ENCODE peak calls at places on chromosomes 2 and 18, in eight cellular contexts. I is mesendoderm; C is CD8-positive, alpha-beta memory T cell; E is brain microvascular endothelial cell; P is astrocyte; K is CD4-positive, CD25-positive, alpha-beta regulatory T cell; Q is esophagus squamous epithelium; D is thoracic aorta. M is an unnamed sample.
A peak's percentile ranks its signal among the peaks of the same experiment; 100 is the strongest.

GRCh38 chr2:234272069-234272850 is 221.8 kb downstream of the SPP2 start:
- DNase-seq in I (no peak), C (peak; percentile 8), E (no peak), P (no peak), K (no peak), Q (no peak), D (no peak), M (no peak)

GRCh38 chr2:109377976-109378375 is 235.8 kb downstream of the SEPTIN10 start:
- DNase-seq in I (no peak), C (no peak), E (no peak), P (no peak), K (no peak), Q (no peak), D (no peak), M (peak; percentile 5)

GRCh38 chr2:157244691-157245090 is 12.8 kb upstream of the GALNT5 start:
- DNase-seq in I (no peak), C (no peak), E (no peak), P (no peak), K (no peak), Q (no peak), D (no peak), M (no peak)

GRCh38 chr2:113283704-113284284 is 5.1 kb upstream of the PAX8 start:
- DNase-seq in I (peak; percentile 59), C (no peak), E (peak; percentile 88), P (peak; percentile 95), K (no peak), Q (no peak), D (peak; percentile 50), M (peak; percentile 58)

GRCh38 chr18:41939326-41939725 is 15.7 kb upstream of the PIK3C3 start:
- DNase-seq in I (no peak), C (no peak), E (peak; percentile 14), P (peak; percentile 56), K (no peak), Q (no peak), D (no peak), M (no peak)

GRCh38 chr2:109410021-109410815 is 203.5 kb downstream of the SEPTIN10 start:
- DNase-seq in I (peak; percentile 44), C (no peak), E (no peak), P (no peak), K (no peak), Q (no peak), D (no peak), M (peak; percentile 54)

GRCh38 chr2:23021311-23022120 is 363.5 kb upstream of the KLHL29 start:
- DNase-seq in I (no peak), C (no peak), E (no peak), P (no peak), K (no peak), Q (no peak), D (no peak), M (no peak)

GRCh38 chr2:10342245-10342951 is 39.7 kb downstream of the HPCAL1 start:
- DNase-seq in I (no peak), C (no peak), E (no peak), P (no peak), K (no peak), Q (no peak), D (no peak), M (peak; percentile 54)

GRCh38 chr2:192051533-192051932 is 143.2 kb downstream of the TMEFF2 start:
- DNase-seq in I (no peak), C (no peak), E (no peak), P (no peak), K (no peak), Q (no peak), D (no peak), M (no peak)

GRCh38 chr2:7392076-7392787 is 475.0 kb downstream of the RNF144A start:
- DNase-seq in I (peak; percentile 58), C (no peak), E (no peak), P (no peak), K (no peak), Q (no peak), D (no peak), M (peak; percentile 32)

GRCh38 chr18:3481696-3482210 is 31.8 kb downstream of the TGIF1 start:
- DNase-seq in I (peak; percentile 75), C (no peak), E (no peak), P (no peak), K (peak; percentile 26), Q (no peak), D (no peak), M (no peak)

GRCh38 chr2:48755473-48755872 is at the start of gene LHCGR:
- DNase-seq in I (peak; percentile 40), C (no peak), E (no peak), P (no peak), K (no peak), Q (no peak), D (no peak), M (no peak)

GRCh38 chr2:126029316-126029715 is 626.6 kb upstream of the GYPC start:
- DNase-seq in I (peak; percentile 77), C (no peak), E (no peak), P (no peak), K (no peak), Q (no peak), D (no peak), M (no peak)

GRCh38 chr2:173793649-173794565 is 171.3 kb downstream of the SP3 start:
- DNase-seq in I (peak; percentile 42), C (no peak), E (no peak), P (no peak), K (no peak), Q (no peak), D (no peak), M (no peak)

GRCh38 chr18:66328280-66328947 is 275.5 kb downstream of the CDH19 start:
- DNase-seq in I (no peak), C (no peak), E (no peak), P (no peak), K (no peak), Q (no peak), D (no peak), M (no peak)

GRCh38 chr2:121093735-121094520 is 191.1 kb downstream of the TFCP2L1 start:
- DNase-seq in I (no peak), C (no peak), E (peak; percentile 21), P (no peak), K (no peak), Q (no peak), D (no peak), M (no peak)

GRCh38 chr2:28047698-28048097 is 157.2 kb downstream of the BABAM2 start:
- DNase-seq in I (no peak), C (no peak), E (peak; percentile 48), P (peak; percentile 88), K (no peak), Q (no peak), D (no peak), M (no peak)

GRCh38 chr2:173064231-173064805 is 11.3 kb upstream of the MAP3K20 start:
- DNase-seq in I (no peak), C (no peak), E (no peak), P (no peak), K (no peak), Q (no peak), D (no peak), M (peak; percentile 48)

GRCh38 chr2:222518570-222519381 is 94.4 kb downstream of the SGPP2 start:
- DNase-seq in I (peak; percentile 39), C (no peak), E (no peak), P (peak; percentile 74), K (no peak), Q (no peak), D (no peak), M (no peak)

GRCh38 chr2:112692914-112693313 is 27.9 kb upstream of the NT5DC4 start:
- DNase-seq in I (no peak), C (no peak), E (no peak), P (peak; percentile 19), K (no peak), Q (no peak), D (no peak), M (no peak)

GRCh38 chr2:133667085-133667484 is 98.8 kb upstream of the NCKAP5 start:
- DNase-seq in I (peak; percentile 30), C (no peak), E (peak; percentile 70), P (peak; percentile 74), K (no peak), Q (no peak), D (no peak), M (no peak)

GRCh38 chr2:122643725-122644329 is 888.4 kb downstream of the TSN start:
- DNase-seq in I (no peak), C (no peak), E (peak; percentile 95), P (peak; percentile 70), K (no peak), Q (no peak), D (no peak), M (no peak)

DNA sequence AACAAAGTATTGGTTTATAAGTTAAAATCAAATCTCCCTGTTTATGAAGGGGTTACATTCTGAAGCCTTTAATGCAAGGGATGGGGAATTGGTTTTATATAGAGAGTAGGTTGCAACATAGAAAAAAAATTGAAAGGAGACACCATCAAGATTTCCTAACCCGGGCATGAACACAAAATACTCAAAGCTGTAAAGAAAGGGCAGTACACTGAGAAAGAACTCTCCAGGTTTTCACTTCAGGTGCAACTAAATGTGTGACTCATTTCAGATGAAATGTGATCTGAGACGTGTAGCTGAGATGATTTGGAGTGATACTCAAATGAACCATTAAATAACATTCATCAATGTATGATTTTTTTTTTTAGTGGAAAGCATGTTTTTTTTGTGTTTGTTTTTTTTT is 43.6 kb downstream of the SANBR start:
- DNase-seq in I (no peak), C (no peak), E (no peak), P (no peak), K (no peak), Q (no peak), D (no peak), M (no peak)
- H3K27me3 ChIP-seq in I (no peaks in the 10 kb centered on the region), C (no peaks in the 10 kb centered on the region), E (no peaks in the 10 kb centered on the region), P (no peaks in the 10 kb centered on the region), K (no peaks in the 10 kb centered on the region), Q (no peaks in the 10 kb centered on the region), D (no peaks in the 10 kb centered on the region), M (no peaks in the 10 kb centered on the region)

GRCh38 chr18:75728621-75729020 is 301.1 kb upstream of the SMIM21 start:
- DNase-seq in I (no peak), C (no peak), E (no peak), P (no peak), K (no peak), Q (no peak), D (no peak), M (no peak)
- H3K36me3 ChIP-seq in I (no peaks in the 10 kb centered on the region), C (no peaks in the 10 kb centered on the region), E (no peaks in the 10 kb centered on the region), P (no peaks in the 10 kb centered on the region), K (no peaks in the 10 kb centered on the region), Q (no peaks in the 10 kb centered on the region), D (no peaks in the 10 kb centered on the region), M (no peaks in the 10 kb centered on the region)

GRCh38 chr2:241146286-241146685 is 3.0 kb downstream of the PASK start:
- DNase-seq in I (no peak), C (no peak), E (no peak), P (no peak), K (no peak), Q (no peak), D (no peak), M (no peak)
- H3K27me3 ChIP-seq in I (no peaks in the 10 kb centered on the region), C (no peaks in the 10 kb centered on the region), E (no peaks in the 10 kb centered on the region), P (no peaks in the 10 kb centered on the region), K (no peaks in the 10 kb centered on the region), Q (no peaks in the 10 kb centered on the region), D (no peaks in the 10 kb centered on the region), M (no peaks in the 10 kb centered on the region)

DNA sequence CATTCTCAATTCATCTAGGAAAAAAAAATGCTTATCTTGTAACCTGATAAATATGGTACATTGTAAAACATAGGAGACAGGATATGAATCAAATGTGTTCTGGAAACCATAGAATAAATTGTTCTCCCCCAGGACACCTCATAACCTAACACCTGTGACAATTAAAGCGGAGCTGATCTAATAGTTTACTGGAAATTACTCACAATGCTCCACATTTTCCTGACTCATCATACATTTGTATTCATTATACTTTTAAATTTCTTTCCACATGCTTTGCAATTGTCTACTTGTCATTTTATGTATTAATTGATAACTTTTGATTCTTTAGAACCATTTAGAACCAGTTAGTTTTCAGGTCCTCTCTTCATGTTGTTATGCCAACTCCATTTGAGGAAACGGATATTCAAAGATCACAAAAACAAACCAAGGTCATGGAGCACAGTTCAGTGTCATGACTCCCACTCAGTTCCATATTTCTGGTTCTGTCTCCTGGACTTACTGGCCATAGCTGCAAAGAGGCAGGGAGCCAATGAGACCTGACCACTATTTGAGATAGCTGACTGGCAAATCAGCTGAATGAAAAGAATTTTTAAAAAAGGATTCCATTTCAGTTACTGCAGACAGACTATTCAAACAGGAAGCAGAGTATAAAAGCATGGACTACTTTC is 128.5 kb downstream of the CALCRL start:
- DNase-seq in I (no peak), C (no peak), E (peak; percentile 51), P (peak; percentile 75), K (no peak), Q (no peak), D (no peak), M (no peak)
- H3K36me3 ChIP-seq in I (no peaks in the 10 kb centered on the region), C (no peaks in the 10 kb centered on the region), E (no peaks in the 10 kb centered on the region), P (no peaks in the 10 kb centered on the region), K (no peaks in the 10 kb centered on the region), Q (no peaks in the 10 kb centered on the region), D (no peaks in the 10 kb centered on the region), M (no peaks in the 10 kb centered on the region)

M was measured in uterus.